ENCODE peak calls at places on chromosome 13, in four cellular contexts. S is GM13976, T is PC-3, Q is osteoblast. E is an unnamed sample.
A peak's percentile ranks its signal among the peaks of the same experiment; 100 is the strongest.

GRCh38 chr13:24985102-24985501 is 110.8 kb upstream of the PABPC3 start:
- DNase-seq in T (no peak), S (no peak), Q (peak; percentile 39), E (no peak)

GRCh38 chr13:66933994-66934393 is 296.1 kb downstream of the PCDH9 start:
- DNase-seq in T (peak; percentile 89), S (no peak), Q (peak; percentile 57), E (peak; percentile 0)

GRCh38 chr13:33707449-33707848 is 110.5 kb upstream of the RFC3 start:
- DNase-seq in Q (no peak), T (no peak), S (no peak), E (no peak)

GRCh38 chr13:108895220-108895704 is 265.9 kb downstream of the MYO16 start:
- DNase-seq in Q (peak; percentile 19), T (peak; percentile 88), S (no peak), E (peak; percentile 12)

GRCh38 chr13:99352351-99353271 is 45.4 kb upstream of the GPR183 start:
- DNase-seq in S (no peak), Q (no peak), T (no peak), E (no peak)

GRCh38 chr13:47564041-47564440 is 437.0 kb downstream of the SUCLA2 start:
- DNase-seq in S (no peak), Q (no peak), T (no peak), E (no peak)

GRCh38 chr13:60572003-60572792 is 175.2 kb downstream of the TDRD3 start:
- DNase-seq in Q (no peak), S (no peak), T (peak; percentile 80), E (no peak)

GRCh38 chr13:34026308-34026707 is 208.4 kb downstream of the RFC3 start:
- DNase-seq in T (no peak), S (no peak), Q (no peak), E (no peak)

GRCh38 chr13:94535231-94535630 is 55.7 kb upstream of the DCT start:
- DNase-seq in T (no peak), S (no peak), Q (no peak), E (no peak)

GRCh38 chr13:75052616-75053015 is 429.4 kb downstream of the TBC1D4 start:
- DNase-seq in Q (no peak), T (no peak), S (no peak), E (no peak)

GRCh38 chr13:26112843-26113242 is 61.0 kb upstream of the SHISA2 start:
- DNase-seq in T (peak; percentile 37), Q (no peak), S (no peak), E (no peak)

GRCh38 chr13:39531646-39532045 is 71.3 kb downstream of the LHFPL6 start:
- DNase-seq in Q (peak; percentile 14), S (no peak), T (peak; percentile 40), E (no peak)

GRCh38 chr13:29429496-29429895 is 166.0 kb downstream of the SLC7A1 start:
- DNase-seq in S (no peak), T (no peak), Q (no peak), E (no peak)

DNA sequence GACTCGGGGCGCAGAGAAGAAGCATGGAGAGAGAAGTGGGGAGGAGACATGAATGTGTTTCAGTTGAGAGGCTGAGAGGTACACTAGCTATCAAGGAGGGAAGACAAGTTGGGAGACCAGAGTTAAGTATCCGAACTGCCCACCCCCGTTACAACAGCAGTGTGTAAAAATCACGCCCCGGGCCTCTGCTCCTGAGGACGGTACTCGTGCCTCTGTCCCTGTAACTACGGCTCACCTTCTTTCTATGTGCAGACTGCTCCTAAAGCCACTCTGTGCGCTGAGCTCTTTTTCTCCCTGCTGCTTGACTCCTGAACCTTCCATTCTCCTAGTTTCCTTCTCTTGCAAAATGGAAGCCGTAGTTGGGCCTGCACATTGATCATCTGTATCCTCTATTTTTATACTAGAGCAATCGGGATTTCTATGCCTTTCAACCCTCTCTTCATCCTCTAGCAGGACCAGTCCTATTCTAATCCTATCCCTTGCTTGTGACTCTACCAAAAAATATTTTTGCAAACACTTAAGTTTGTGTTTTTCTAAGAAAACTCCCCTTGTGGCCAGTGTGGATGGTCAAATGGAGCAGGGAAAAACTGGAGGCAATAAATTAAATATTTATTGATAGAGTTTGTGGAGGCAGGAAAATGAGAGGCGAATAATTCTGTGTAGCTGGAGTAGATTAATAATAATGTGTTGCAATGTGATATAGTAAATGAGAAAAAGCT is 569 bp downstream of the POLR1D start:
- DNase-seq in T (peak; percentile 5), Q (peak; percentile 49), S (no peak), E (no peak)
- TF ChIP-seq CTCF in T (peak; percentile 44), Q (peak; percentile 49), S (no peak), E (no peak)

GRCh38 chr13:74015137-74015536 is 119.1 kb downstream of the KLF12 start:
- DNase-seq in S (no peak), Q (no peak), T (peak; percentile 59), E (no peak)
- TF ChIP-seq CTCF in S (no peak), Q (peak; percentile 39), T (peak; percentile 50), E (no peak)

GRCh38 chr13:92355213-92355612 is 871.4 kb upstream of the GPC6 start:
- DNase-seq in Q (no peak), T (peak; percentile 1), S (no peak), E (no peak)
- TF ChIP-seq CTCF in Q (no peak), T (peak; percentile 33), S (no peak), E (no peak)

GRCh38 chr13:86729206-86729605 is 930.0 kb upstream of the SLITRK6 start:
- DNase-seq in T (no peak), S (no peak), Q (no peak), E (no peak)

GRCh38 chr13:86725105-86725504 is 925.9 kb upstream of the SLITRK6 start:
- DNase-seq in Q (no peak), S (no peak), T (no peak), E (no peak)
- TF ChIP-seq CTCF in Q (no peak), S (no peak), T (peak; percentile 28), E (no peak)

E was measured in Calu3.